ENCODE peak calls at places on chromosomes 4 and X, in six cellular contexts. R, B, P, K, I and T are unnamed samples.

GRCh38 chr4:76784237-76784636 is 113.7 kb downstream of the SOWAHB start:
- DNase-seq in R (no peak), B (peak), P (no peak), K (no peak), I (no peak), T (no peak)

GRCh38 chr4:56552273-56552672 is 46.7 kb downstream of the ARL9 start:
- DNase-seq in R (no peak), B (no peak), P (no peak), K (no peak), I (no peak), T (no peak)

GRCh38 chrX:129239371-129239770 is 283.9 kb downstream of the SMARCA1 start:
- DNase-seq in R (no peak), B (no peak), P (no peak), K (no peak), I (no peak), T (no peak)

GRCh38 chr4:20984011-20984836 is 284.0 kb downstream of the PACRGL start:
- DNase-seq in R (no peak), B (peak), P (no peak), K (no peak), I (no peak), T (no peak)

GRCh38 chr4:1293531-1293941 is 3.8 kb downstream of the MAEA start:
- DNase-seq in R (no peak), B (no peak), P (no peak), K (no peak), I (no peak), T (no peak)

GRCh38 chr4:169730564-169730963 is 27.2 kb downstream of the HPF1 start:
- DNase-seq in R (no peak), B (no peak), P (no peak), K (no peak), I (no peak), T (no peak)

GRCh38 chr4:31645211-31645610 is 925.0 kb downstream of the PCDH7 start:
- DNase-seq in R (no peak), B (no peak), P (no peak), K (no peak), I (no peak), T (no peak)

GRCh38 chr4:185096032-185096653 is 46.9 kb upstream of the SLC25A4 start:
- DNase-seq in R (no peak), B (peak), P (no peak), K (no peak), I (peak), T (no peak)

GRCh38 chr4:128006592-128006991 is 41.4 kb downstream of the ABHD18 start:
- DNase-seq in R (no peak), B (no peak), P (no peak), K (no peak), I (no peak), T (no peak)

GRCh38 chr4:100605144-100605543 is 87.3 kb upstream of the EMCN start:
- DNase-seq in R (no peak), B (no peak), P (no peak), K (no peak), I (no peak), T (no peak)

GRCh38 chrX:100615015-100615414 is 21.6 kb downstream of the TSPAN6 start:
- DNase-seq in R (no peak), B (no peak), P (no peak), K (no peak), I (peak), T (no peak)

GRCh38 chrX:139877710-139878414 is 55.0 kb downstream of the ATP11C start:
- DNase-seq in R (no peak), B (no peak), P (no peak), K (no peak), I (no peak), T (no peak)